ENCODE peak calls at places on chromosomes 5 and 9, in nine cellular contexts. J is activated CD4-positive, CD25-positive, alpha-beta regulatory T cell treated with anti-CD3 and anti-CD28 coated beads, Interleukin-2, amount 50 U/mL, for 72 hours; D is RCC 7860; C is M059J; P is NCI-H1105 treated with DMSO at 0.1 percent for 48 hours; G is BE2C; R is NCI-H1092 treated with DMSO at 0.1 percent for 48 hours; M is left ventricle myocardium inferior; T is neural crest cell. W is an unnamed sample.

GRCh38 chr5:174793684-174794328 is 69.4 kb downstream of the MSX2 start:
- DNase-seq in D (peak), P (peak), M (peak), G (peak), T (peak), R (peak), J (peak), C (no peak), W (peak)

GRCh38 chr5:2205185-2205585 is 322.5 kb upstream of the IRX4 start:
- DNase-seq in R (no peak), G (no peak), J (no peak), M (no peak), T (no peak), C (no peak), P (no peak), D (no peak), W (no peak)

GRCh38 chr5:81522571-81522970 is 128.6 kb upstream of the ACOT12 start:
- DNase-seq in G (no peak), J (no peak), M (no peak), R (no peak), T (no peak), P (no peak), C (no peak), D (no peak), W (no peak)

GRCh38 chr9:128884164-128884563 is 2.2 kb downstream of the LRRC8A start:
- DNase-seq in C (no peak), M (no peak), P (no peak), G (no peak), J (no peak), R (no peak), D (no peak), T (no peak), W (no peak)

GRCh38 chr9:132012704-132013345 is 66.8 kb downstream of the MED27 start:
- DNase-seq in M (no peak), D (no peak), G (no peak), R (no peak), C (no peak), P (no peak), T (no peak), J (no peak), W (no peak)

GRCh38 chr9:32350682-32351081 is 33.8 kb upstream of the ACO1 start:
- DNase-seq in J (no peak), T (no peak), G (no peak), C (peak), P (peak), D (peak), M (no peak), R (peak), W (peak)

GRCh38 chr9:77426712-77427111 is 221.4 kb downstream of the GNA14 start:
- DNase-seq in M (no peak), C (no peak), R (no peak), T (no peak), J (no peak), D (no peak), P (no peak), G (no peak), W (no peak)

GRCh38 chr9:36721846-36722588 is 149.3 kb downstream of the MELK start:
- DNase-seq in M (no peak), C (peak), D (no peak), R (peak), G (peak), T (no peak), P (peak), J (no peak), W (peak)

GRCh38 chr9:135515541-135515951 is 5.7 kb upstream of the LCN1 start:
- DNase-seq in J (no peak), D (no peak), T (no peak), R (no peak), C (no peak), G (no peak), M (no peak), P (no peak), W (no peak)

GRCh38 chr9:69885474-69885929 is 64.9 kb downstream of the CFAP95 start:
- DNase-seq in J (no peak), G (no peak), D (peak), T (no peak), R (no peak), M (no peak), P (no peak), C (peak), W (peak)

GRCh38 chr9:104808030-104808614 is 44.2 kb downstream of the NIPSNAP3B start:
- DNase-seq in D (no peak), T (no peak), G (peak), C (peak), R (peak), J (no peak), P (peak), M (no peak), W (peak)

GRCh38 chr9:134185536-134186011 is 21.2 kb upstream of the RNU6ATAC start:
- DNase-seq in G (peak), R (no peak), C (peak), D (no peak), M (no peak), J (peak), P (no peak), T (no peak), W (no peak)

W was measured in MCF 10A.